ENCODE peak calls at places on chromosomes 13 and 19, in six cellular contexts. J is BE2C, R is thoracic aorta, H is OCI-LY7, S is neural progenitor cell, G is brain microvascular endothelial cell. E is an unnamed sample.

GRCh38 chr19:18479964-18480723 is 41.7 kb downstream of the ELL start:
- DNase-seq in J (no peak), R (peak), H (no peak), S (no peak), G (no peak), E (no peak)

GRCh38 chr13:110106726-110107125 is 200.2 kb downstream of the COL4A1 start:
- DNase-seq in J (no peak), R (no peak), H (no peak), S (no peak), G (no peak), E (no peak)

GRCh38 chr13:98721825-98722510 is 30.5 kb downstream of the SLC15A1 start:
- DNase-seq in J (no peak), R (no peak), H (no peak), S (no peak), G (no peak), E (no peak)

GRCh38 chr19:33434886-33435705 is 61.6 kb downstream of the CEBPG start:
- DNase-seq in J (peak), R (no peak), H (no peak), S (peak), G (peak), E (no peak)

GRCh38 chr19:57103573-57104277 is 16.1 kb upstream of the USP29 start:
- DNase-seq in J (peak), R (peak), H (peak), S (peak), G (peak), E (peak)

GRCh38 chr13:111039735-111040134 is 75.4 kb upstream of the ARHGEF7 start:
- DNase-seq in J (no peak), R (no peak), H (no peak), S (no peak), G (no peak), E (no peak)

GRCh38 chr13:41606646-41607045 is 149.3 kb downstream of the RGCC start:
- DNase-seq in J (no peak), R (no peak), H (no peak), S (no peak), G (no peak), E (no peak)

GRCh38 chr13:106109391-106109791 is 426.1 kb downstream of the EFNB2 start:
- DNase-seq in J (no peak), R (no peak), H (no peak), S (no peak), G (peak), E (no peak)

GRCh38 chr19:343941-344624 is 513 bp downstream of the MIER2 start:
- DNase-seq in J (peak), R (no peak), H (peak), S (peak), G (no peak), E (peak)

GRCh38 chr13:23460309-23460708 is 26.8 kb upstream of the SACS start:
- DNase-seq in J (no peak), R (no peak), H (no peak), S (no peak), G (no peak), E (no peak)

GRCh38 chr13:106262886-106263285 is 272.6 kb downstream of the EFNB2 start:
- DNase-seq in J (no peak), R (no peak), H (no peak), S (no peak), G (no peak), E (no peak)

GRCh38 chr13:32309812-32310706 is 5.1 kb downstream of the ZAR1L start:
- DNase-seq in J (peak), R (no peak), H (peak), S (peak), G (peak), E (peak)

GRCh38 chr13:28429685-28430290 is 65.1 kb downstream of the FLT1 start:
- DNase-seq in J (no peak), R (no peak), H (peak), S (no peak), G (no peak), E (no peak)

GRCh38 chr19:40592170-40592569 is 9.0 kb upstream of the LTBP4 start:
- DNase-seq in J (no peak), R (no peak), H (peak), S (peak), G (peak), E (no peak)

GRCh38 chr19:48968179-48968661 is 3.1 kb downstream of the FTL start:
- DNase-seq in J (no peak), R (no peak), H (no peak), S (no peak), G (no peak), E (no peak)

GRCh38 chr13:106513025-106513424 is 22.4 kb downstream of the EFNB2 start:
- DNase-seq in J (no peak), R (no peak), H (no peak), S (no peak), G (peak), E (no peak)

GRCh38 chr13:53198699-53199098 is 170.1 kb downstream of the OLFM4 start:
- DNase-seq in J (no peak), R (no peak), H (no peak), S (no peak), G (no peak), E (no peak)

GRCh38 chr19:44653977-44654784 is 10.5 kb downstream of the PVR start:
- DNase-seq in J (peak), R (no peak), H (peak), S (peak), G (peak), E (peak)

GRCh38 chr13:99759163-99759552 is 212.4 kb downstream of the ZIC5 start:
- DNase-seq in J (no peak), R (no peak), H (no peak), S (no peak), G (no peak), E (no peak)

GRCh38 chr13:51230473-51231105 is 8.4 kb downstream of the FAM124A start:
- DNase-seq in J (no peak), R (no peak), H (no peak), S (no peak), G (peak), E (no peak)

GRCh38 chr19:2033115-2033824 is 17.8 kb upstream of the BTBD2 start:
- DNase-seq in J (no peak), R (no peak), H (no peak), S (no peak), G (no peak), E (no peak)

GRCh38 chr13:51370116-51370515 is 30.6 kb downstream of the SERPINE3 start:
- DNase-seq in J (no peak), R (no peak), H (no peak), S (no peak), G (peak), E (no peak)

GRCh38 chr13:30763786-30764440 is 28.6 kb downstream of the ALOX5AP start:
- DNase-seq in J (no peak), R (no peak), H (no peak), S (no peak), G (no peak), E (no peak)

GRCh38 chr19:16013181-16013850 is 63.0 kb upstream of the TPM4 start:
- DNase-seq in J (no peak), R (no peak), H (no peak), S (no peak), G (no peak), E (no peak)

GRCh38 chr19:35908977-35909683 is 1.0 kb upstream of the TYROBP start:
- DNase-seq in J (no peak), R (no peak), H (peak), S (no peak), G (no peak), E (no peak)

GRCh38 chr19:36259211-36259610 is 44.3 kb downstream of the ZNF146 start:
- DNase-seq in J (no peak), R (no peak), H (no peak), S (no peak), G (no peak), E (no peak)

GRCh38 chr13:20565120-20565736 is 1.7 kb upstream of the IFT88 start:
- DNase-seq in J (no peak), R (no peak), H (no peak), S (no peak), G (no peak), E (no peak)

GRCh38 chr19:35549174-35549788 is 3.9 kb downstream of the TMEM147 start:
- DNase-seq in J (peak), R (no peak), H (peak), S (peak), G (peak), E (peak)

GRCh38 chr19:29889702-29890101 is 52.3 kb upstream of the URI1 start:
- DNase-seq in J (no peak), R (no peak), H (no peak), S (no peak), G (no peak), E (no peak)

GRCh38 chr19:29890392-29890791 is 51.6 kb upstream of the URI1 start:
- DNase-seq in J (no peak), R (no peak), H (no peak), S (no peak), G (no peak), E (no peak)

GRCh38 chr19:29884466-29884865 is 57.6 kb upstream of the URI1 start:
- DNase-seq in J (no peak), R (no peak), H (no peak), S (no peak), G (no peak), E (no peak)

GRCh38 chr19:29886535-29886934 is 55.5 kb upstream of the URI1 start:
- DNase-seq in J (no peak), R (no peak), H (no peak), S (no peak), G (no peak), E (no peak)

GRCh38 chr19:29887498-29887897 is 54.5 kb upstream of the URI1 start:
- DNase-seq in J (no peak), R (no peak), H (peak), S (no peak), G (no peak), E (no peak)
- TF ChIP-seq CTCF in J (peak), R (no peak), H (peak), S (no peak), G (no peak), E (no peak)

GRCh38 chr13:43964698-43965097 is 85.0 kb downstream of the LACC1 start:
- DNase-seq in J (no peak), R (no peak), H (no peak), S (no peak), G (no peak), E (no peak)

GRCh38 chr13:43961909-43962308 is 82.2 kb downstream of the LACC1 start:
- DNase-seq in J (no peak), R (no peak), H (no peak), S (no peak), G (no peak), E (no peak)

GRCh38 chr13:43965446-43965845 is 85.7 kb downstream of the LACC1 start:
- DNase-seq in J (no peak), R (no peak), H (no peak), S (no peak), G (no peak), E (no peak)

GRCh38 chr13:43959291-43959690 is 79.6 kb downstream of the LACC1 start:
- DNase-seq in J (no peak), R (no peak), H (no peak), S (no peak), G (no peak), E (no peak)

GRCh38 chr13:43963726-43964125 is 84.0 kb downstream of the LACC1 start:
- DNase-seq in J (no peak), R (no peak), H (peak), S (peak), G (no peak), E (no peak)
- TF ChIP-seq CTCF in J (peak), R (no peak), H (peak), S (peak), G (peak), E (no peak)

DNA sequence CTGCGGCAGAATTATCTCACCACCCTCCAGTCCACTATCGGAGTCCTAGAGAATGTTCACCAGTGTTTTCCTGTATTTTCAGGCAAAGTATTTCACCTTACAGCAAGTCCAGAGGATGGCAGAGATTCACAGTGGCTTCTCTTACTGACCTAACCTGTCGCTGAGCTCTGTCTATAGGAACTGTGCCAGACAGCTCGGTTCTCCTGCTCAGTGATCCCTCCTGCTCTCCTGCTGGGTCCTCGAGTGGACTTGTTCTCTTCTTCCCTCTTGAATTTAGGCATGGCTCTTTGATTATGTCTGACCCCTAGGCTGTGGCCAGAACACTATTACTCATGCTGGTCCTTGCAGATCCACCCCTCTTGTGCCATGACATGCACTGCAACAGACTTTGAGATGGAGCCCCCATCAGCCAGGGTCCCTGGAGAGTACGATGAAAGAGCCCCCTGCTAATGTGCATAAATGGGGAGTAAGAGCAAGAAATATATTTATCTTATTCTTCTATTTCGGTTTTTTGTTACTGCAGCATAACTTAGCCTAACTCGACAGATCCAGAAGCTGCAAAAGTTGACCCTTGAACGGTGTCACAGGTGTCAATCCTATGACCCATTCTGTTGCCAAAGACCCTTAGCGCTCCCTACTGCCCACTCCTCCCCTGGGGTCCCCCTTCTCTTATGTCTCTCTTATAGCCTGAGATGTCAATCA is 439.4 kb downstream of the ZNF536 start:
- DNase-seq in J (no peak), R (no peak), H (no peak), S (no peak), G (no peak), E (no peak)
- TF ChIP-seq CTCF in J (no peak), R (no peak), H (no peak), S (no peak), G (no peak), E (no peak)

GRCh38 chr13:88068975-88069374 is 397.8 kb downstream of the SLITRK5 start:
- DNase-seq in J (peak), R (no peak), H (peak), S (peak), G (no peak), E (no peak)
- TF ChIP-seq CTCF in J (peak), R (no peak), H (peak), S (peak), G (no peak), E (peak)

GRCh38 chr19:55339225-55340143 is at the start of gene KMT5C:
- DNase-seq in J (peak), R (peak), H (peak), S (peak), G (peak), E (peak)

GRCh38 chr19:55340144-55340783 is 588 bp downstream of the KMT5C start:
- DNase-seq in J (no peak), R (no peak), H (no peak), S (no peak), G (no peak), E (no peak)

GRCh38 chr19:55342044-55342531 is 2.4 kb downstream of the KMT5C start:
- DNase-seq in J (no peak), R (no peak), H (no peak), S (no peak), G (no peak), E (no peak)

GRCh38 chr19:55341191-55342043 is 1.7 kb downstream of the KMT5C start:
- DNase-seq in J (peak), R (no peak), H (peak), S (peak), G (peak), E (peak)

GRCh38 chr19:55340784-55341147 is 1.1 kb downstream of the KMT5C start:
- DNase-seq in J (peak), R (no peak), H (no peak), S (peak), G (no peak), E (peak)
- TF ChIP-seq CTCF in J (peak), R (no peak), H (peak), S (peak), G (peak), E (no peak)

DNA sequence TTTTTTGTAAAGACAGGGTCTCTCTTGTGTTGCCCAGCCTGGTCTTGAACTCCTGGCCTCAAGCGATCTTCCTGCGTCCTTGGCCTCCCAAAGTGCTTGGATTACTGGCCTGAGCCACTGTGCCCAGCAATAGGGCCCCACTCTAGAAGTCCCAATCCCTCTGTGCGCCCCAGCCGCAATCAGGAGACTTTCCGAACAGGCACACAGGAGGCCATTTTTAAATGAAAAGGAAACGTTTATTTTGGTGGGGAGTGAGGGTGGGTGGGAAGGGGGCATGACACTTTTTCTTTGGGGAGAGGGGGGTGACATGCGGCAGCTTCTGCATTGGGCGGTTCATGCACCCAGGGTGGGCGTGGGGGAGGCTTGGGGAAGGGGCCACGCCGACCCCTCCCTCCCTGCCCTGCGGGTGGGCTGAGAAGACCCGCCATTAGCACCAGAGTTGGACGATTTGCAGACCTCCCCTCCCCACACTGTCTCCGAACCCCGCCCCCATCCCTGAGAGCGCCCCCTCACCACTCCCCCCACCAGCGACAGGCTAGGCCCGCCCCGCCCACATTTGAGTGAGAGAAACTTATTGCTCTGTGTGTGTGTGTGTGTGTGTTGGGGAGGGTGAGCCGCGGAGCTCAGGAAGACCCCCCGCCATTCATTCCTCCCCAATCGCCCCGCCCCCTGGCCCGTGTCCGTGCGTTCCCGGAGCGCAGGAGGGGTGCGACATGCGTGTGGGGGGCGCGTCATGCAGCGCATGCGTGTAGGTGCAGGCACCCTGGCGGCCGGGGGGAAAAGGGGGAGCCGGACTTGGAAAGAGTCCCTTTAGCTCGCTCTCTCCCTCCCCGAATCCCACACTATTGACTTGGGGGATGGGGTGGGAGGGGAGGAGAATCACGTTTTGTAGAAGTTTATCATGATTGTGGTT is 17.2 kb downstream of the KCNC3 start:
- DNase-seq in J (peak), R (no peak), H (no peak), S (peak), G (no peak), E (peak)
- TF ChIP-seq CTCF in J (no peak), R (no peak), H (no peak), S (peak), G (no peak), E (no peak)

DNA sequence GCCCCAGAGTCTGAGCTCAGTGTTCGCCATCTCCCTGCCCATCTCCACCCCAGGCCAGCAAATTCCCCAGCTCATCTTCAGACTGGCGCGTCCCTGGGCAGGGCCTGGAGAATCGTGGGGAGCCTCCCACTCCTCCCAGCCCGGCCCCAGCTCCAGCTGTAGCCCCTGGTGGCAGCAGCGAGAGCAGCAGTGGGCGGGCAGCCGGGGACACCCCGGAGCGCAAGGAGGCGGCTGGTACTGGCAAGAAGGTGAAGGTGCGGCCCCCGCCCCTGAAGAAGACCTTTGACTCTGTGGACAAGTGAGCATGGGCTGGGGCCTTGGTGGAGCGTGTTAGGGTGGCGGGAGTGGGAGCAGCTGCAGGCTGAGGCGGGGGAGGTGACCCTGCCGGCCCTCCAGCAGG is 8.4 kb upstream of the PRR19 start:
- DNase-seq in J (no peak), R (no peak), H (no peak), S (peak), G (no peak), E (no peak)
- TF ChIP-seq CTCF in J (no peak), R (no peak), H (no peak), S (no peak), G (peak), E (no peak)

GRCh38 chr19:43422000-43422688 is 7.5 kb downstream of the TEX101 start:
- DNase-seq in J (no peak), R (no peak), H (no peak), S (no peak), G (no peak), E (no peak)

GRCh38 chr19:43429395-43429794 is 14.7 kb downstream of the TEX101 start:
- DNase-seq in J (no peak), R (no peak), H (no peak), S (no peak), G (no peak), E (no peak)

GRCh38 chr19:43422689-43423066 is 8.0 kb downstream of the TEX101 start:
- DNase-seq in J (no peak), R (no peak), H (no peak), S (no peak), G (no peak), E (no peak)

GRCh38 chr19:43423779-43424178 is 9.1 kb downstream of the TEX101 start:
- DNase-seq in J (no peak), R (no peak), H (no peak), S (no peak), G (no peak), E (no peak)

GRCh38 chr19:43425567-43426392 is 11.1 kb downstream of the TEX101 start:
- DNase-seq in J (no peak), R (no peak), H (peak), S (peak), G (no peak), E (no peak)
- TF ChIP-seq CTCF in J (peak), R (no peak), H (peak), S (peak), G (peak), E (peak)

DNA sequence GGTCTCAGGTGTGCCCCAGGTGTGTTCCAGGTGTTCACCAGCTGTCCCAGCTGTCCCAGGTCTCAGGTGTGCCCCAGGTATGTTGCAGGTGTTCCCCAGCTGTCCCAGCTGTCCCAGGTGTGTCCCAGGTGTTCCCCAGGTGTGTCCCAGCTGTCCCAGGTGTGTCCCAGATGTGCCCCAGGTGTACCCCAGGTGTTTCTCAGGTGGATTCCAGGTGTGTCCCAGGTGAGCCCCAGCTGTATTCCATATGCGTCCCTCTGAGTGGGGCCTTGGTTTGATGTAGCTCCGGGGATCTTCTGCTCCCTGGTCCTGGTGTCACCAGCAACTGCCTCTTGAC is 727 bp upstream of the GRK1 start:
- DNase-seq in J (peak), R (no peak), H (no peak), S (no peak), G (no peak), E (no peak)
- TF ChIP-seq CTCF in J (no peak), R (no peak), H (no peak), S (no peak), G (no peak), E (no peak)

E was measured in neural crest cell.